ENCODE peak calls at places on chromosomes 3 and 15, in seven cellular contexts. P is A549, S is DND-41, Z is NB4, M is cardiac fibroblast, H is Calu3, R is sigmoid colon. Q is an unnamed sample.

GRCh38 chr15:25345943-25346342 is 92.9 kb downstream of the UBE3A start:
- DNase-seq in P (no peak), S (no peak), Z (no peak), M (peak), H (no peak), R (peak), Q (no peak)

GRCh38 chr15:84023636-84024035 is 211.9 kb upstream of the GOLGA6L4 start:
- DNase-seq in P (peak), S (peak), Z (peak), M (peak), H (peak), R (no peak), Q (no peak)

GRCh38 chr15:38671675-38672141 is 107.1 kb upstream of the RASGRP1 start:
- DNase-seq in P (no peak), S (no peak), Z (no peak), M (no peak), H (no peak), R (no peak), Q (no peak)

GRCh38 chr3:45100998-45101407 is 45.2 kb downstream of the CDCP1 start:
- DNase-seq in P (no peak), S (no peak), Z (peak), M (peak), H (no peak), R (no peak), Q (no peak)

GRCh38 chr15:65827065-65827464 is 35.0 kb upstream of the DENND4A start:
- DNase-seq in P (no peak), S (no peak), Z (no peak), M (no peak), H (peak), R (no peak), Q (no peak)

GRCh38 chr3:194586839-194587238 is 46.4 kb downstream of the TMEM44 start:
- DNase-seq in P (no peak), S (no peak), Z (no peak), M (peak), H (no peak), R (no peak), Q (no peak)

GRCh38 chr15:85284497-85284896 is 95.9 kb upstream of the AKAP13 start:
- DNase-seq in P (no peak), S (no peak), Z (no peak), M (no peak), H (no peak), R (no peak), Q (no peak)

GRCh38 chr3:165193392-165194268 is 2.6 kb downstream of the SLITRK3 start:
- DNase-seq in P (no peak), S (no peak), Z (no peak), M (no peak), H (no peak), R (no peak), Q (no peak)

GRCh38 chr3:46860381-46861292 is 2.6 kb downstream of the MYL3 start:
- DNase-seq in P (peak), S (peak), Z (peak), M (no peak), H (peak), R (peak), Q (peak)

GRCh38 chr3:194809382-194809781 is 123.7 kb downstream of the FAM43A start:
- DNase-seq in P (no peak), S (no peak), Z (no peak), M (no peak), H (no peak), R (no peak), Q (no peak)

GRCh38 chr3:195162033-195162669 is 108.8 kb downstream of the XXYLT1 start:
- DNase-seq in P (no peak), S (no peak), Z (peak), M (peak), H (no peak), R (no peak), Q (no peak)

GRCh38 chr3:157916672-157917071 is 189.5 kb downstream of the SHOX2 start:
- DNase-seq in P (no peak), S (no peak), Z (no peak), M (no peak), H (no peak), R (no peak), Q (no peak)

GRCh38 chr3:50251220-50251619 is 15.2 kb downstream of the GNAI2 start:
- DNase-seq in P (peak), S (no peak), Z (no peak), M (peak), H (peak), R (no peak), Q (no peak)

GRCh38 chr3:2714856-2715255 is 395.3 kb downstream of the IL5RA start:
- DNase-seq in P (no peak), S (no peak), Z (peak), M (no peak), H (no peak), R (no peak), Q (no peak)

GRCh38 chr3:50616003-50616769 is 765 bp upstream of the MAPKAPK3 start:
- DNase-seq in P (peak), S (peak), Z (peak), M (peak), H (peak), R (peak), Q (no peak)

GRCh38 chr3:142904639-142905441 is 16.0 kb upstream of the PCOLCE2 start:
- DNase-seq in P (peak), S (no peak), Z (peak), M (peak), H (peak), R (no peak), Q (no peak)
- TF ChIP-seq CTCF in P (peak), S (peak), Z (peak), M (peak), H (peak), R (no peak), Q (peak)

GRCh38 chr3:112990672-112991602 is at the start of gene GTPBP8:
- DNase-seq in P (peak), S (peak), Z (peak), M (peak), H (peak), R (peak), Q (peak)
- TF ChIP-seq CTCF in P (no peak), S (peak), Z (no peak), M (peak), H (no peak), R (no peak), Q (peak)

DNA sequence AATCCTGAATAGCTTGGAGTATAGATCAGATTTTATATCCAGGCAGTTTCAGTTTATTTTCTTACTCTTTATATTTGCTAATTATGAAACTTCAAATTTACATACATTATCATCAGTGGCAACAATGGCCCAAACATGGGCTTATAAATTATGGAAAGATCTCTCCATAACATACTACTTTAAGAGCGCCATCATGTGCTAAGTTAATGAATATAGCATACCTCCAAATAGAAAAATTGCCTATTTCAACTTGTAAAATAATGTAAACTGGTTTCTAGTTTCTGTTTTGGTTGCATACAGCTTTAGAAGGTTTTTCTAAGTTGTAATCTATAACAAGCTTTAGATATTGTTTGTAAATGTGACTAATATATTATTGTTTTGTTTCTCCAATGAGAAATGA is 531.3 kb upstream of the UBE2E2 start:
- DNase-seq in P (no peak), S (no peak), Z (no peak), M (no peak), H (no peak), R (no peak), Q (no peak)
- TF ChIP-seq CTCF in P (no peak), S (no peak), Z (no peak), M (no peak), H (no peak), R (no peak), Q (peak)

DNA sequence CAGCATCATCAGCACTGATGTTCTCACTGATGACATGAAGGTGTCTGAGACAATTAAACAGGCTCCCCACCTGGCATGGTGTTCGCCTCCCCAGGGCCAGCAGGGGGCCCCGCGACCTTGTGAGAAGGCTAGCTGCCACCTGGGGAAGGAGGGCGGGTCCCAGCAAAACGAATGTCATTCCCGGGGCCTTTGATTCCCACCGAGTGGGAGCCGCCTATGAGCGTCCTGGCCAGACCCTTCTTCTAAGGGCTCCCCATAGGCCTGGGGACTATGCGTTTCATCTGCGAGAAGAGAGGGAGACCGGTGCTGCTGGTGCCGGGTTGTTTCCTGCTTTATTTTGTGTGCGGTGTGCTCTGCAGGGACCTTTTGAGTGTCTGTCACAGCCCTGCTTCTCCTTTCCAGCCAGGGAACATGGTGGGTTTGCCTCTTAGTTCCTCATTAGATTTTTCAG is 20.5 kb upstream of the MINDY4B start:
- DNase-seq in P (peak), S (peak), Z (peak), M (peak), H (peak), R (no peak), Q (no peak)
- TF ChIP-seq CTCF in P (peak), S (peak), Z (peak), M (peak), H (peak), R (no peak), Q (peak)

GRCh38 chr3:81170298-81170697 is 591.1 kb downstream of the GBE1 start:
- DNase-seq in P (no peak), S (no peak), Z (no peak), M (no peak), H (no peak), R (no peak), Q (no peak)

GRCh38 chr3:81173514-81173913 is 587.9 kb downstream of the GBE1 start:
- DNase-seq in P (peak), S (no peak), Z (peak), M (peak), H (no peak), R (no peak), Q (no peak)
- TF ChIP-seq CTCF in P (no peak), S (peak), Z (peak), M (peak), H (no peak), R (no peak), Q (peak)

DNA sequence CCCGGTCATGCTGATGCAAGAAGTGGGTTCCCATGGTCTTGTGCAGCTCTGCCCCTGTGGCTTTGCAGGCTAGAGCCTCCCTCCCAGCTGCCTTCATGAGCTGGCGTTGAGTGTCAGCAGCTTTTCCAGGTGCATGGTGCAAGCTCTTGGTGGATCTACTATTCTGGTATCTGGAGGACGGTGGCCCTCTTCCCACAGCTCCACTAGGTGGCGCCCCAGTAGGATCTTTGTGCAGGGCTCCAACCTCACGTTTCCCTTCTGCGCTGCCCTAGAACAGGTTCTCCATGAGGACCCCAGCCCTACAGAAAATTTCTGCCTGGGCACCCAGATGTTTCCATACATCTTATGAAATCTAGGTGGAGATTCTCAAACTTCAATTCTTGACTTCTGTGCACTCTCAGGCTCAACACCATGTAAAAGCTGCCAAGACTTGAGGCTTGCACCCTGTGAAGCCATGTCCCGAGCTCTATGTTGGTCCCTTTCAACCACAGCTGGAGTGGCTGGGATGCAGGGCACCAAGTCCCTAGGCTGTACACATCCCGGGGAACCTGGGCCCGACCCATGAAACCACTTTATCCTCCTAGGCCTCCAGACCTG is 238.4 kb upstream of the MDFIC2 start:
- DNase-seq in P (peak), S (peak), Z (peak), M (peak), H (peak), R (peak), Q (no peak)
- TF ChIP-seq CTCF in P (peak), S (peak), Z (peak), M (peak), H (peak), R (peak), Q (peak)

GRCh38 chr3:181212271-181212670 is 222.7 kb upstream of the DNAJC19 start:
- DNase-seq in P (no peak), S (no peak), Z (no peak), M (no peak), H (no peak), R (no peak), Q (no peak)

GRCh38 chr3:181213347-181213746 is 223.8 kb upstream of the DNAJC19 start:
- DNase-seq in P (no peak), S (no peak), Z (no peak), M (no peak), H (no peak), R (no peak), Q (no peak)

DNA sequence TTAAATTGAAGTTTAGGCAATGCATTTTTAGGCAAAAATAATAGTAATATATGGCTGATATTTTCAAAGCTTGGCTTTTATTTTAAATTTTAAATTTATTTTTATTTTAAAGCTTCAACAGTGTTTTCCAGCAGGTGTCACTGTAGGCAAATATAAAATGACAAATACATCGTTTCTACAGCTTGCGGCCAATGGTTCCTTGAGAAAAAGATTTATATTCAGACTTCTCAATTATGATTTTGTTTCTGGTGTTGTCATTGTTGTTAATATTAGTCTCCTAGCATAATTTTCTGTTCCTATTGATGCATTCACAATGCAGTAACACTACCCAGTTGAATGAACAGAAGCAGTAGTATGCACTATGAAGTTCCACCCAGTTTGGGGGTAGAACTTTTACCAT is 220.7 kb upstream of the DNAJC19 start:
- DNase-seq in P (peak), S (no peak), Z (peak), M (peak), H (no peak), R (no peak), Q (no peak)
- TF ChIP-seq CTCF in P (peak), S (peak), Z (no peak), M (no peak), H (no peak), R (no peak), Q (peak)

GRCh38 chr15:72784233-72784876 is 797 bp upstream of the ADPGK start:
- DNase-seq in P (peak), S (peak), Z (peak), M (peak), H (peak), R (no peak), Q (no peak)

GRCh38 chr15:72781621-72782020 is 1.9 kb downstream of the ADPGK start:
- DNase-seq in P (no peak), S (no peak), Z (peak), M (no peak), H (no peak), R (no peak), Q (no peak)

GRCh38 chr15:72783563-72784232 is at the start of gene ADPGK:
- DNase-seq in P (peak), S (peak), Z (peak), M (peak), H (peak), R (peak), Q (peak)

GRCh38 chr15:72782274-72782992 is 1.1 kb downstream of the ADPGK start:
- DNase-seq in P (no peak), S (peak), Z (peak), M (peak), H (no peak), R (no peak), Q (no peak)

GRCh38 chr15:72782993-72783562 is 480 bp downstream of the ADPGK start:
- DNase-seq in P (no peak), S (peak), Z (peak), M (peak), H (no peak), R (peak), Q (no peak)
- TF ChIP-seq CTCF in P (no peak), S (peak), Z (no peak), M (peak), H (no peak), R (no peak), Q (peak)

GRCh38 chr3:150528359-150528797 is 17.9 kb downstream of the SERP1 start:
- DNase-seq in P (peak), S (no peak), Z (peak), M (peak), H (no peak), R (no peak), Q (no peak)
- TF ChIP-seq CTCF in P (peak), S (peak), Z (no peak), M (peak), H (peak), R (no peak), Q (peak)

GRCh38 chr15:27527490-27528067 is 556.6 kb downstream of the GABRG3 start:
- DNase-seq in P (peak), S (no peak), Z (peak), M (no peak), H (no peak), R (no peak), Q (no peak)
- TF ChIP-seq CTCF in P (peak), S (no peak), Z (peak), M (no peak), H (no peak), R (no peak), Q (no peak)

Q was measured in chondrocyte.